ENCODE peak calls at places on chromosomes 2 and 18, in nine cellular contexts. K, Y, O, H, E, B, M, Z and N are unnamed samples.

GRCh38 chr2:169715379-169716228 is 18.0 kb upstream of the KLHL23 start:
- DNase-seq in M (no peak), Z (peak; percentile 38), Y (no peak), O (peak; percentile 32), K (no peak), H (no peak), E (no peak), B (no peak), N (no peak)

GRCh38 chr2:86436328-86436727 is 4.8 kb upstream of the KDM3A start:
- DNase-seq in M (no peak), E (no peak), H (no peak), O (no peak), K (no peak), B (no peak), Y (no peak), Z (no peak), N (no peak)

GRCh38 chr2:63698825-63699548 is 110.2 kb downstream of the MDH1 start:
- DNase-seq in K (no peak), Z (peak; percentile 68), B (peak; percentile 67), E (peak; percentile 77), Y (peak; percentile 17), H (no peak), M (peak; percentile 33), O (no peak), N (peak; percentile 98)

GRCh38 chr2:193806088-193806774 is 1611.5 kb upstream of the TMEFF2 start:
- DNase-seq in O (no peak), H (no peak), K (no peak), M (no peak), B (no peak), Y (no peak), Z (no peak), E (no peak), N (no peak)

GRCh38 chr2:191151315-191151698 is 513 bp upstream of the STAT4 start:
- DNase-seq in H (no peak), M (no peak), Z (no peak), E (no peak), Y (no peak), K (no peak), B (no peak), O (no peak), N (no peak)

GRCh38 chr2:54520687-54521086 is 64.6 kb downstream of the SPTBN1 start:
- DNase-seq in Z (peak; percentile 77), Y (no peak), O (no peak), M (no peak), E (peak; percentile 24), K (no peak), B (no peak), H (no peak), N (no peak)

GRCh38 chr2:65214361-65214760 is 13.3 kb upstream of the ACTR2 start:
- DNase-seq in E (no peak), Y (no peak), K (no peak), O (no peak), M (no peak), Z (no peak), H (no peak), B (no peak), N (no peak)

GRCh38 chr2:149329068-149329467 is 1.3 kb upstream of the LYPD6 start:
- DNase-seq in O (peak; percentile 17), H (no peak), Z (no peak), B (peak; percentile 57), M (no peak), E (peak; percentile 9), Y (no peak), K (no peak), N (no peak)

GRCh38 chr2:177397501-177398289 is 5.1 kb downstream of the AGPS start:
- DNase-seq in Z (peak; percentile 93), H (peak; percentile 64), B (no peak), Y (no peak), E (peak; percentile 18), O (no peak), M (no peak), K (no peak), N (no peak)

GRCh38 chr2:177265834-177266817 is 1.6 kb upstream of the NFE2L2 start:
- DNase-seq in Z (no peak), O (no peak), Y (no peak), E (no peak), K (no peak), B (no peak), H (no peak), M (no peak), N (no peak)

GRCh38 chr2:46297546-46298271 is 502 bp downstream of the EPAS1 start:
- DNase-seq in E (peak; percentile 91), B (peak; percentile 89), O (peak; percentile 32), M (peak; percentile 78), Y (peak; percentile 74), K (peak; percentile 40), Z (no peak), H (peak; percentile 95), N (peak; percentile 89)

GRCh38 chr2:52113338-52113737 is 1081.4 kb upstream of the NRXN1 start:
- DNase-seq in M (no peak), Y (no peak), H (no peak), K (no peak), O (no peak), B (no peak), Z (peak; percentile 42), E (no peak), N (no peak)

GRCh38 chr2:23520256-23520655 is 135.3 kb downstream of the KLHL29 start:
- DNase-seq in Y (no peak), K (no peak), E (no peak), M (no peak), H (no peak), O (no peak), B (peak; percentile 88), Z (no peak), N (peak; percentile 90)

GRCh38 chr18:13893418-13893760 is 21.9 kb downstream of the MC2R start:
- DNase-seq in K (no peak), Z (no peak), E (no peak), H (no peak), O (no peak), M (no peak), Y (no peak), B (no peak), N (no peak)

GRCh38 chr2:86274265-86274917 is 63.0 kb downstream of the REEP1 start:
- DNase-seq in Y (no peak), E (peak; percentile 71), O (no peak), M (no peak), H (no peak), B (no peak), K (no peak), Z (peak; percentile 35), N (no peak)

GRCh38 chr2:45855374-45855773 is 203.9 kb downstream of the PRKCE start:
- DNase-seq in M (no peak), K (no peak), H (no peak), O (no peak), Y (no peak), E (no peak), B (no peak), Z (no peak), N (no peak)

GRCh38 chr2:181957668-181958067 is 28.0 kb upstream of the PPP1R1C start:
- DNase-seq in B (no peak), O (no peak), M (no peak), Y (no peak), K (no peak), E (no peak), H (no peak), Z (no peak), N (no peak)

GRCh38 chr2:30267576-30267975 is 36.2 kb downstream of the LBH start:
- DNase-seq in K (no peak), O (no peak), Z (no peak), Y (no peak), B (no peak), E (no peak), M (no peak), H (no peak), N (no peak)

GRCh38 chr18:702957-703659 is 9.3 kb downstream of the ENOSF1 start:
- DNase-seq in E (peak; percentile 89), Y (no peak), Z (peak; percentile 72), K (no peak), O (no peak), H (no peak), B (no peak), M (no peak), N (no peak)

GRCh38 chr2:37614061-37614802 is 57.2 kb downstream of the CDC42EP3 start:
- DNase-seq in K (no peak), M (no peak), H (no peak), B (no peak), Z (no peak), Y (no peak), E (peak; percentile 30), O (no peak), N (peak; percentile 69)

GRCh38 chr2:165428996-165429395 is 40.5 kb upstream of the CSRNP3 start:
- DNase-seq in K (no peak), Y (no peak), M (no peak), O (no peak), H (no peak), B (no peak), E (no peak), Z (no peak), N (no peak)

GRCh38 chr2:229780856-229781773 is 66.8 kb upstream of the DNER start:
- DNase-seq in M (no peak), K (no peak), O (peak; percentile 32), B (no peak), H (no peak), Y (no peak), E (peak; percentile 54), Z (peak; percentile 29), N (no peak)

GRCh38 chr2:28748176-28748575 is 3.5 kb upstream of the PPP1CB start:
- DNase-seq in E (no peak), B (no peak), K (no peak), M (no peak), O (no peak), Y (no peak), Z (no peak), H (no peak), N (no peak)

GRCh38 chr2:238085899-238086298 is 14.2 kb upstream of the ESPNL start:
- DNase-seq in O (no peak), Y (no peak), K (no peak), B (no peak), H (no peak), Z (no peak), E (no peak), M (no peak), N (no peak)